ENCODE peak calls at places on chromosome 13, in five cellular contexts. P is mucosa of descending colon, F is ascending aorta, C is coronary artery, Z is lung. G is an unnamed sample.

GRCh38 chr13:32200741-32201140 is 114.4 kb downstream of the ZAR1L start:
- DNase-seq in P (no peak), F (no peak), C (no peak), Z (no peak), G (no peak)

GRCh38 chr13:90427322-90428272 is 919.9 kb upstream of the MIR17HG start:
- DNase-seq in P (no peak), F (no peak), C (no peak), Z (no peak), G (no peak)

GRCh38 chr13:98343461-98343860 is 166.4 kb upstream of the RNF113B start:
- DNase-seq in P (no peak), F (no peak), C (peak), Z (no peak), G (no peak)

GRCh38 chr13:97460004-97460756 is 26.2 kb downstream of the RAP2A start:
- DNase-seq in P (peak), F (no peak), C (no peak), Z (no peak), G (peak)

GRCh38 chr13:47628666-47629065 is 372.4 kb downstream of the SUCLA2 start:
- DNase-seq in P (no peak), F (no peak), C (no peak), Z (no peak), G (no peak)

GRCh38 chr13:92727118-92727517 is 499.5 kb upstream of the GPC6 start:
- DNase-seq in P (no peak), F (no peak), C (no peak), Z (no peak), G (no peak)

GRCh38 chr13:113058988-113059850 is 46.4 kb upstream of the F7 start:
- DNase-seq in P (no peak), F (no peak), C (no peak), Z (no peak), G (no peak)

GRCh38 chr13:82739881-82740280 is 1142.4 kb downstream of the SLITRK1 start:
- DNase-seq in P (no peak), F (no peak), C (no peak), Z (no peak), G (no peak)

GRCh38 chr13:93364166-93364565 is 137.6 kb downstream of the GPC6 start:
- DNase-seq in P (no peak), F (no peak), C (no peak), Z (no peak), G (no peak)

GRCh38 chr13:90545070-90545840 is 802.2 kb upstream of the MIR17HG start:
- DNase-seq in P (no peak), F (no peak), C (no peak), Z (no peak), G (no peak)

GRCh38 chr13:73142091-73142490 is 83.3 kb downstream of the KLF5 start:
- DNase-seq in P (no peak), F (no peak), C (no peak), Z (no peak), G (no peak)

GRCh38 chr13:24076124-24076523 is 84.4 kb upstream of the SPATA13 start:
- DNase-seq in P (peak), F (no peak), C (no peak), Z (no peak), G (no peak)
- H3K4me3 ChIP-seq in P (no peak), F (no peak), C (no peak), Z (no peak), G (no peak)

GRCh38 chr13:52809310-52809769 is 39.1 kb downstream of the PCDH8 start:
- DNase-seq in P (peak), F (no peak), C (no peak), Z (peak), G (no peak)
- TF ChIP-seq CTCF in P (peak), F (no peak), C (no peak), Z (no peak), G (peak)

DNA sequence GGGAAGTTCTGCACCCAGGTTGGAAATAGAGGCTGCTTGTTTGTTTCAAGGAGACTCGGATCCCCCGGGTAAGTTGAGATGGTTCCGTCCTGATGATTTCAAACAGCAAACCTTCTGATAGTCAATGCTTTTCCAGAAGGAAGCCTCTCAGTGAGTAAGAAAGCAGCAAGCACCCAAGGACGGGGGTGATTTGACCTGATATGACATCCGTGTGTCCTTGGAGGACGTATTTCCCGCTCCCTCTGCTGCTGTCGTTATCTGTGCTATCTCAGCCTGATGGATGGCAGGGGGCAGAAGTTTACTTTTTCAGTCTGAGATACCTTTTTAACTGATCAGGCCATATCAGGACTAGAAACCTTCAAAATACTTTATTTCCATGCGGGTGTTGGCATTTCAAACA is 5.7 kb upstream of the GGACT start:
- DNase-seq in P (no peak), F (no peak), C (no peak), Z (no peak), G (no peak)
- H3K4me3 ChIP-seq in P (no peak), F (no peak), C (no peak), Z (no peak), G (no peak)

DNA sequence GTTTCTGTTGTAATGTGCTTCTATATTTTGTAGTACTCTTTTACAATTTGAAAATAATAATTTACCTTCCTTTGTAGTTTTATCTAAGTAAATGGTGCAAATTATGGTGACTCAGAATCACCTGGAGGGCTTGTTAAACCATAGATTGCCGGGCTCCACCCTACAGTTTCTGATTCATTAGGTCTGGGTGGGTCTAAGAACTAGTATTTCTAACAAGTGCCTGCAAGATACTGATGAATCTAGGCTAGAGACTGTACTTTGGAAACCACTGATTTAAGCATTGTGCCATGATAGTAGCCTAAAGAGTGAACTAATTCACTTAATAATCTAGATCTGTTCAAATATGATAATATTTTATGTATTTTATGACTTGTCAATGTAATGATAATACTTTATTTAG is 437.4 kb upstream of the SPRY2 start:
- DNase-seq in P (peak), F (no peak), C (no peak), Z (no peak), G (no peak)
- TF ChIP-seq CTCF in P (no peak), F (no peak), C (no peak), Z (no peak), G (no peak)

GRCh38 chr13:30934803-30935202 is 2.3 kb downstream of the TEX26 start:
- DNase-seq in P (no peak), F (no peak), C (no peak), Z (no peak), G (no peak)

GRCh38 chr13:30928971-30929370 is 3.5 kb upstream of the TEX26 start:
- DNase-seq in P (no peak), F (no peak), C (no peak), Z (no peak), G (no peak)

GRCh38 chr13:30934381-30934780 is 1.9 kb downstream of the TEX26 start:
- DNase-seq in P (no peak), F (no peak), C (no peak), Z (no peak), G (no peak)

GRCh38 chr13:30933334-30933681 is 852 bp downstream of the TEX26 start:
- DNase-seq in P (no peak), F (no peak), C (no peak), Z (no peak), G (no peak)

DNA sequence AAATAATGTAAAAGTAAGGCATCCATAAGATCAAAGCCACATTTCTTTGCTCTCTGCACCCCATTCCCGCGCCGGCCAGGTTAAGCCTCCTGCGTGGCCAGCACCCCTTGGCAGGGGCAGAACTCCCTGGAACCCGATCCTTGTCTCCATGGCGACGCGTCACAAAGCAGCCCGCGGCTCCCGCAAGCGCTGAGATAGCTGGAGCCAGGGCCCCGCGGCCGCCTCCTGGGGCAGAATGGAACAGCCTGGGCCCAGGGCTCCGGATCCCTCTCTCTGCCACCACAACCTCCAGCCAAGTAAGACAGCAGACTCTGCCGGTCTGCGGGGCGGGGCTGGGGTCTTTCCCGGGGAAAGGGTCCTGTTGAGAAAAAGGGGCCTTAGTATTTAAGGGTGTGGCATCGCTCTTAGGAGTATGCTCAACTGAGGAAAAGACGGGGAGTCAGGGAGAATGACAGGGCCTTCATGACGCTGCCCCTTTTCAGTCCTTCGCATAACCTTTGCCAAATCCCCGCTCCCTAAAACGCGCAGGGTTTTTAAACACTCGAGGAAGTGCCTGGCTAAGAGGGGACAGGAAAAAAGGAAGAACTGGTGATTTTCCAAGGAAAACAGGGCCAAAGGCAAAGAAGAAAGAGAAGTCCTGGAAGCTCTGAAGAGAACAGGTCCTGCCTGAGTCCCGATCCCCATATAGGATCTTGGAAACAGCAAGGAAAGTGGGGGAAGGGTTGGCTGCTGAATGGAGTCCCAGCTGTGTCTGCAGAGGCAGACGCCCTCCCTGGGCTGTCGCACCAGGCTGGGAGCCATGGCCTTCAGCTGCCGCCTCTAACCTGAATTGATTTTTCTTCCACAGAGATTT is at the start of gene TEX26:
- DNase-seq in P (no peak), F (no peak), C (no peak), Z (no peak), G (no peak)
- H3K4me3 ChIP-seq in P (no peak), F (peak), C (peak), Z (no peak), G (no peak)

DNA sequence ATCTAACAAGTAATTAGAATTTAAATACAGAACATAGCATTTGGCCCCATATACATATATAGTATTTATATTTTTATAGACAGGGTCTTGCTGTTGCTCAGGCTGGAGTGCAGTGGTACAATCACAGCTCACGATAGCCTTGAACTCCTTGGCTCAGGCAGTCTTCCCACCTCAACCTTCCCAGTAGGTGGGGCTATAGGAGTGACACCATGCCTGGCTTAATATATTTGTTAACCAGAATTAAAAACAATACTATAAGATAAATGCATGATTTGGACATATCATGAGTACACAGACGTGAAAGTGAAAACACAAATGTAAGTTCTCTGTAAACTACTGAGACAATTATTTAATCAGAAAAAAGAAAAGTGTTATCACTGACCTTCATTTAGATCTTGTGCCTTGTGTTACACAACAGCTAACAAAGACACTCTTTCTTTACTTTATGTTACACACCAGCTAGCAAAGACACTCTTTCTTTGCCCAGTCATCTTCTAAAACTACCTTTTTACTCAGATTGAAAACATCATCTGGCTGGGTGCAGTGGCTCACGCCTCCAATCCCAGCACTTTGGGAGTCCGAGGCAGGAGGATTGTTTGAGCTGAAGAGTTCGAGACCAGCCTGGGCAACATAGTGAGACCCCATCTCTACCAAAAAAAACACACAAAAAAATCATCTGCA is 22.6 kb downstream of the CARS2 start:
- DNase-seq in P (peak), F (peak), C (no peak), Z (no peak), G (no peak)
- TF ChIP-seq CTCF in P (no peak), F (no peak), C (no peak), Z (no peak), G (no peak)

GRCh38 chr13:21616205-21616604 is 12.2 kb upstream of the MICU2 start:
- DNase-seq in P (no peak), F (no peak), C (no peak), Z (no peak), G (no peak)
- H3K4me3 ChIP-seq in P (no peak), F (no peak), C (no peak), Z (no peak), G (no peak)

GRCh38 chr13:85508683-85509329 is 290.4 kb downstream of the SLITRK6 start:
- DNase-seq in P (no peak), F (no peak), C (no peak), Z (no peak), G (no peak)
- TF ChIP-seq CTCF in P (no peak), F (no peak), C (no peak), Z (no peak), G (no peak)

G was measured in GM12864.